ENCODE peak calls at places on chromosomes 13 and 19, in eight cellular contexts. R is fibroblast of lung; X is fibroblast of mammary gland; F is activated CD8-positive, alpha-beta T cell treated with anti-CD3 and anti-CD28 coated beads for 36 hours; C is brain microvascular endothelial cell; L is AG09319; Q is AG04450; T is epithelial cell of esophagus. H is an unnamed sample.

GRCh38 chr13:87925006-87925405 is 253.8 kb downstream of the SLITRK5 start:
- DNase-seq in R (peak), X (peak), F (no peak), C (no peak), L (no peak), Q (no peak), T (no peak), H (no peak)

GRCh38 chr13:102405499-102406079 is 3.7 kb upstream of the FGF14 start:
- DNase-seq in R (peak), X (peak), F (peak), C (peak), L (no peak), Q (no peak), T (peak), H (peak)

GRCh38 chr19:4967738-4968461 is 1.0 kb upstream of the KDM4B start:
- DNase-seq in R (peak), X (peak), F (peak), C (no peak), L (no peak), Q (no peak), T (peak), H (peak)

GRCh38 chr19:37227996-37228395 is 10.0 kb downstream of the ZNF383 start:
- DNase-seq in R (no peak), X (peak), F (peak), C (no peak), L (no peak), Q (no peak), T (peak), H (peak)

GRCh38 chr19:17448190-17448967 is at the start of gene TMEM221:
- DNase-seq in R (peak), X (no peak), F (peak), C (no peak), L (no peak), Q (no peak), T (peak), H (no peak)

GRCh38 chr19:39275578-39275977 is 7.4 kb downstream of the IFNL2 start:
- DNase-seq in R (no peak), X (no peak), F (no peak), C (no peak), L (no peak), Q (no peak), T (no peak), H (no peak)

GRCh38 chr13:54241719-54242118 is 1213.1 kb downstream of the OLFM4 start:
- DNase-seq in R (no peak), X (no peak), F (no peak), C (no peak), L (no peak), Q (no peak), T (peak), H (peak)

GRCh38 chr19:47157455-47158321 is 27.1 kb downstream of the SAE1 start:
- DNase-seq in R (peak), X (peak), F (peak), C (peak), L (no peak), Q (peak), T (peak), H (peak)

GRCh38 chr13:23724196-23724970 is 154.2 kb downstream of the TNFRSF19 start:
- DNase-seq in R (peak), X (peak), F (no peak), C (no peak), L (no peak), Q (no peak), T (peak), H (no peak)

GRCh38 chr19:38135150-38135998 is 88.6 kb downstream of the DPF1 start:
- DNase-seq in R (no peak), X (peak), F (no peak), C (no peak), L (no peak), Q (no peak), T (peak), H (peak)

GRCh38 chr13:51619614-51620013 is 35.4 kb downstream of the WDFY2 start:
- DNase-seq in R (peak), X (peak), F (peak), C (peak), L (peak), Q (peak), T (peak), H (peak)

GRCh38 chr13:57877596-57877995 is 246.1 kb downstream of the PCDH17 start:
- DNase-seq in R (peak), X (no peak), F (no peak), C (no peak), L (no peak), Q (no peak), T (no peak), H (no peak)

GRCh38 chr13:100175078-100175802 is 86.3 kb downstream of the PCCA start:
- DNase-seq in R (no peak), X (no peak), F (no peak), C (no peak), L (no peak), Q (no peak), T (no peak), H (no peak)

GRCh38 chr19:12730054-12730453 is 4.4 kb downstream of the TRIR start:
- DNase-seq in R (no peak), X (no peak), F (no peak), C (no peak), L (no peak), Q (no peak), T (no peak), H (no peak)

GRCh38 chr19:18112989-18113478 is 15.5 kb downstream of the MAST3 start:
- DNase-seq in R (peak), X (peak), F (peak), C (peak), L (peak), Q (no peak), T (peak), H (peak)

GRCh38 chr19:10335149-10336053 is 2.1 kb upstream of the RAVER1 start:
- DNase-seq in R (no peak), X (no peak), F (no peak), C (no peak), L (no peak), Q (no peak), T (no peak), H (no peak)

GRCh38 chr19:44585371-44586141 is 27.8 kb upstream of the IGSF23 start:
- DNase-seq in R (peak), X (peak), F (no peak), C (peak), L (no peak), Q (no peak), T (peak), H (peak)

GRCh38 chr13:111219950-111220349 is 100.5 kb upstream of the TEX29 start:
- DNase-seq in R (no peak), X (no peak), F (no peak), C (no peak), L (no peak), Q (no peak), T (no peak), H (no peak)

GRCh38 chr19:51726049-51726448 is 2.3 kb upstream of the HAS1 start:
- DNase-seq in R (peak), X (peak), F (no peak), C (peak), L (peak), Q (no peak), T (peak), H (peak)

GRCh38 chr13:33649212-33649917 is 168.6 kb upstream of the RFC3 start:
- DNase-seq in R (peak), X (peak), F (no peak), C (no peak), L (no peak), Q (no peak), T (no peak), H (peak)

GRCh38 chr19:41154060-41154459 is 39.0 kb upstream of the CYP2S1 start:
- DNase-seq in R (no peak), X (no peak), F (no peak), C (no peak), L (no peak), Q (no peak), T (no peak), H (no peak)

GRCh38 chr19:41161903-41162302 is 31.1 kb upstream of the CYP2S1 start:
- DNase-seq in R (no peak), X (no peak), F (no peak), C (no peak), L (no peak), Q (no peak), T (no peak), H (no peak)

GRCh38 chr19:41159861-41160260 is 33.2 kb upstream of the CYP2S1 start:
- DNase-seq in R (no peak), X (no peak), F (no peak), C (no peak), L (no peak), Q (no peak), T (no peak), H (no peak)

DNA sequence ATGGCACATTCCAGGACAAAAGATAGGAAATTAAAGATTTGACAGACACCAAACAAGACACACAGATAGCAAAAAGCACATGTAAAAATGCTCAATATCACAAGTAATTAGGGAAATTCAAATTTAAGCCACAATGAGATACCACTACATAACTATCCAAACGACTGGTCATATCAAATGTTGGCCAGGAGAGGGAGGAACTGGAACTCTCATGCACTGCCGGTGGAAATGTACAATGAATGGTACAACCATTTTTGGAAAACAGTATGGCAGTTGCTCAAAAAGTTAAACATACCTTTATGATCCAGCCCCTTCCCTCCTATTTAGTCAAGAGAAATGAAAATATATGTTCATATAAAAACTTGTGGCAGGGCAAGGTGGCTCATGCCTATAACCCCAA is 36.8 kb upstream of the CYP2S1 start:
- DNase-seq in R (no peak), X (no peak), F (no peak), C (no peak), L (no peak), Q (no peak), T (peak), H (no peak)
- TF ChIP-seq CTCF in R (no peak), X (peak), F (no peak), C (peak), L (no peak), Q (no peak), T (peak), H (peak)

GRCh38 chr19:19342086-19343015 is 21.7 kb downstream of the MAU2 start:
- DNase-seq in R (peak), X (peak), F (no peak), C (peak), L (no peak), Q (peak), T (peak), H (peak)
- TF ChIP-seq CTCF in R (peak), X (peak), F (no peak), C (peak), L (peak), Q (peak), T (peak), H (peak)

GRCh38 chr19:55504252-55504603 is 16.0 kb downstream of the SSC5D start:
- DNase-seq in R (no peak), X (no peak), F (no peak), C (no peak), L (no peak), Q (no peak), T (no peak), H (no peak)
- TF ChIP-seq CTCF in R (no peak), X (no peak), F (no peak), C (no peak), L (no peak), Q (no peak), T (no peak), H (no peak)

DNA sequence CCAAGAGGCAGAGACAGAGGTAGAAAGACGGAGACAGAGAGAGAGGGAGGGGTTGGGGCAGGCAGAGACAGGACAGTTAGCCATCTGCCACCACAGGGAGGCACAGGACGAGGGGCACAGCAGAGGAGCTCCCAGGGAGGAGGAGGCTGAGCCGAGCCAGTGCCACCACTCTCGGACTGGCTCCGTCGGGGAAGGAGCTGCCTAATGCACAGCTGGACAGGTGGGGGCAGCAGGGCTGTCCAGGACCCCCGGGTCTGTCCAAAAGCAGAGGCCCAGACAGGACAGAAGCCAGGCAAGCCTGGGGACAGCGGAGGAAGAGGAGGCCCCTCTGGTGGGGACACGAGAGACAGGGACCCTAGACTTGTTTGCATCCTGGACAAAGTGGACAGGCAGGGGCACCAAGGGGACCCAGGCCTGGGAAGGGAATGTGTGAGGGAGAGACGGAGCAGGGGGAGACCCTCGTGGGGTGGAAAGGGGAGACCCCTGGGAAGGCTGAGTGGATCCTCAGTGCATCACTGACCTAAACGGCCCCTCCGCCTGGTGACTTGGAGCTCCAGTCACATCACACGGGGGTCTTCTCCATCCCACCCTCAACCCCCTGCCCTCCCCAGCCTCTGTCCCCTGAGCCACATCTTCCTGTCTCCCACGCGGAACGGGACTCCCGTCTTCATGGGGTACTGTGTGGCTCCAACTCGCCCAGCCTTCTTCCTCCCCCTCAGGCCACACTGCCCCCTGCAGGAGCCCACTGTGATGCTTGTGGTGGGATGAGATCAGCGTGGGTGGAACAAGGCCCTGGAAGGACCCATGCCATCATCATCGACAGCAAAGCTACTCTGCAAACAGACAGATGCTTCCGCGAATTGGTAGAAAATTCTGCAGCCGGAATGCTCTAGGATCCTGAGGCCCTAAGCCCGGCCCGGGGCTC is 889 bp downstream of the F10 start:
- DNase-seq in R (no peak), X (no peak), F (no peak), C (no peak), L (no peak), Q (no peak), T (no peak), H (no peak)
- TF ChIP-seq CTCF in R (peak), X (peak), F (peak), C (peak), L (peak), Q (peak), T (no peak), H (peak)

DNA sequence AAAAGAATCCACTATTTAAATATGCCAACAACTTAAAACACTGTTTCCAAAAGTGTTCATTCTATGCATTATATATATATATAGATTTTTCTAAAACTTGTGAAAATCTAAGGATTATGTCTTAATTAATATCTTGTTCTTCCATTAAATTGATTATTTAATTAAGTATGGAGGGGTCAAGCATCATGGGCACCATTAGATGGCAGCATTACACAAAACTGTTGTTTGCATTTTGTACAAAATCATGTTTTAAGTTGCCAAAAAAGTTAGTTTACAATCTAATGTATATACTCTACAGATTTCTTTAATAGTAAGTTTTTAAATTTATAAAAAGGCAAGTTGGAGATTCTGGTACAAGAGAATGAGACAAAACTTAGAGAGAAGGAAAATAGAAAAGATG is 213.2 kb upstream of the EDNRB start:
- DNase-seq in R (no peak), X (peak), F (no peak), C (no peak), L (no peak), Q (no peak), T (no peak), H (no peak)
- TF ChIP-seq CTCF in R (peak), X (peak), F (no peak), C (peak), L (peak), Q (peak), T (no peak), H (peak)

DNA sequence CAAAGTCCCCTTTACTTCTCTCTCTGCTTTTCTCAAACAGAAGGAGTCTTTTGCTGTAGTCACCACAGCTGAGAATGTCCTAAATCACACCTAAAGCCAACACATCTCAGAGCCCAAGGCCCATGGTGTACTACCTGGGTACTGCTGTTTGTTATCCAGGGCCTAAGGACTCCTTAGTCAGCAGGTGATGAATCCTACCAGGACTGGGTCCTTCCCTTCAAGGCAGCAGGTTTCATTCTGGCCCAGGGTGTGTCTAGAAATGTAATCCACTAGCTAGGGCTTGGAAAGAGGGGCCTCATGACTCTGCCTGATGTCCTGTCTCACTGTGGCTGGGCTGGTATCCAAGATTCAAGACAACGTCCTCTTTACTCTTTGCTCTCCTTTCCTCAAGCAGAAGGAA is 36.2 kb upstream of the ENOX1 start:
- DNase-seq in R (no peak), X (peak), F (no peak), C (no peak), L (no peak), Q (no peak), T (peak), H (no peak)
- TF ChIP-seq CTCF in R (no peak), X (no peak), F (no peak), C (no peak), L (no peak), Q (no peak), T (no peak), H (no peak)